ENCODE peak calls at places on chromosomes 5 and 9, in ten cellular contexts. X, E, M, Y, B, J, A, S, L and C are unnamed samples.

GRCh38 chr9:90611121-90611520 is 31.5 kb downstream of the DIRAS2 start:
- DNase-seq in X (no peak), E (no peak), M (no peak), Y (no peak), B (no peak), J (no peak), A (no peak), S (no peak), L (no peak), C (no peak)

GRCh38 chr9:19804431-19804830 is 15.6 kb upstream of the SLC24A2 start:
- DNase-seq in X (no peak), E (no peak), M (no peak), Y (no peak), B (no peak), J (no peak), A (no peak), S (no peak), L (no peak), C (no peak)

GRCh38 chr5:48192-48591 is 43.8 kb upstream of the PLEKHG4B start:
- DNase-seq in X (no peak), E (no peak), M (no peak), Y (no peak), B (no peak), J (no peak), A (no peak), S (no peak), L (no peak), C (no peak)

GRCh38 chr5:67235399-67236110 is 39.0 kb upstream of the CD180 start:
- DNase-seq in X (no peak), E (no peak), M (no peak), Y (no peak), B (no peak), J (no peak), A (no peak), S (no peak), L (no peak), C (no peak)

GRCh38 chr9:91036826-91037510 is 235.3 kb downstream of the SYK start:
- DNase-seq in X (peak; percentile 94), E (peak; percentile 77), M (peak; percentile 91), Y (peak; percentile 87), B (peak; percentile 91), J (peak; percentile 92), A (peak; percentile 88), S (peak; percentile 63), L (peak; percentile 91), C (peak; percentile 67)

GRCh38 chr5:112907166-112907611 is 14.8 kb downstream of the REEP5 start:
- DNase-seq in X (no peak), E (no peak), M (no peak), Y (no peak), B (no peak), J (no peak), A (no peak), S (no peak), L (no peak), C (no peak)

GRCh38 chr5:148966348-148966747 is 96.5 kb downstream of the SH3TC2 start:
- DNase-seq in X (peak; percentile 88), E (no peak), M (no peak), Y (peak; percentile 59), B (no peak), J (no peak), A (no peak), S (no peak), L (no peak), C (no peak)

GRCh38 chr5:141245250-141245717 is at the start of gene PCDHB15:
- DNase-seq in X (no peak), E (no peak), M (no peak), Y (no peak), B (peak; percentile 57), J (no peak), A (no peak), S (no peak), L (no peak), C (no peak)

DNA sequence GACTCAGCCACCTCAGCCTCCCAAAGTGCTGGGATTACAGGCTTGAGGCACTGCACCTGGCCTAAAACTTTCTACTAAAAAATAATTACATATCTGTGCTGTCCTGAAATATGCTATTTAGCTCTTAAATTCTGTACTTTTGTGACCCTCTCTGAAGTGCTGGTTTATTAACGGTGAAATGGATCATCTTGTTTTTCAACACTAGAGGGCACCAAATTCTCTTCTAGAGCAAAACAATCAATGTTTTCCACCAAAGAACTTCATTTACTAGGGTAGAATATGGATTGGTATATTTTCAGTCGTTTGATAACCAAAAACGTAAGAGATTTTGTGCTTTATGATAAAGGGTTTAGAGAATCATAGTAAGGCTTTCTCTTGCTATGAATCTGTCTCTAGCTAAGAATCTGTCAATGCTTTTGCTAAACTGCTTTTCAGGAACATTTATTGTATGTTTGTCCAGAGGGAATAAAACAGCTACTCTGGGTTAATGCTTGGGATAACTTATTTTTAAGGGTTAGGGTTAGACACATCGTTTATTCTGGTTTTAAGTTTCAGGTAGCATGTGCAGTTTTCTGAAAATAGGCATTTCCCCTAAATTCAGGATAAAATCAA is 63.6 kb downstream of the RNF180 start:
- DNase-seq in X (no peak), E (peak; percentile 33), M (peak; percentile 60), Y (no peak), B (peak; percentile 35), J (peak; percentile 39), A (no peak), S (peak; percentile 13), L (peak; percentile 46), C (peak; percentile 5)
- TF ChIP-seq CTCF in X (no peak), E (peak; percentile 70), M (peak; percentile 73), Y (peak; percentile 11), B (peak; percentile 44), J (peak; percentile 62), A (peak; percentile 63), S (peak; percentile 41), L (peak; percentile 67), C (peak; percentile 46)

GRCh38 chr9:106880863-106881262 is 17.9 kb downstream of the ZNF462 start:
- DNase-seq in X (no peak), E (no peak), M (no peak), Y (no peak), B (no peak), J (peak; percentile 82), A (no peak), S (no peak), L (peak; percentile 95), C (no peak)
- H3K4me3 ChIP-seq in X (no peak overlapping the region), E (no peak overlapping the region), M (no peak overlapping the region), Y (no peak overlapping the region), B (no peak overlapping the region), J (no peak overlapping the region), A (no peak overlapping the region), S (no peak overlapping the region), L (no peak overlapping the region), C (no peak overlapping the region)

GRCh38 chr5:59348189-59348588 is 545.3 kb downstream of the PDE4D start:
- DNase-seq in X (no peak), E (no peak), M (no peak), Y (no peak), B (no peak), J (no peak), A (no peak), S (no peak), L (no peak), C (no peak)

GRCh38 chr5:59354274-59354673 is 539.3 kb downstream of the PDE4D start:
- DNase-seq in X (no peak), E (no peak), M (no peak), Y (no peak), B (no peak), J (peak; percentile 25), A (no peak), S (no peak), L (no peak), C (no peak)

GRCh38 chr5:59354811-59355210 is 538.7 kb downstream of the PDE4D start:
- DNase-seq in X (no peak), E (no peak), M (no peak), Y (no peak), B (no peak), J (no peak), A (no peak), S (no peak), L (no peak), C (no peak)

GRCh38 chr5:59346987-59347386 is 546.5 kb downstream of the PDE4D start:
- DNase-seq in X (no peak), E (no peak), M (no peak), Y (no peak), B (no peak), J (no peak), A (no peak), S (no peak), L (no peak), C (no peak)

DNA sequence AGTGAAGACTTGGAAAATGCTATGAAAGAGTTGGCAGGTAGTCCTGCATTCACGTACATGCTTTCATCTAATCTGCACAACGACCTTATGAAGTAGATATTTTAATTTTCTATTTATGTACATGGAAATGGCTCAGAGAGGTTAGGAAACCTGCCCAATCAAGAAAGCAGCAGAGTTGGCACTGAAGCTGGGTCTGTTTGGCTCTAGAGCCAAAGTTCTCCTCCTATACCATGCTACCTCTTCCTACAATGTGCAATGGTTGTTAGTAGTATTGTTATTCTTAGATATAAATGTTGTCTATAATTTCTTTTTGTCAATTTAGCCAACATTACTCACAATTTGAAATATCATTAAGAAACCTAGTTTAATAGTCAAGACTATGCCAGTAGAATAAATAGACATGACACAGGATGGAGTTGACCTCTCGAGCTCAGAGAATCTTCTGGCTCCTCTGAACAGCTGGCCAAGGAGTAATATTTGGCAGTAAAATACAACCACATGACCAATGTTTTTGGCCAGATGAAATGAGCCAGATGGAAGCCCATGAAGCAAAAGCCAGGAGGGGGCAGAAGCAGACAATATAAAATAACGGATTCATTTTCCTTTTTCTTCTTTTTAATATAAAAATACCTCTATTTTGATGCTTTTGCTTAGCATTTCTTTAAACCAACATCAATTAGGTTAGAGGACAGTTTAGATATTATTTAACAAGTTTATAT is 542.3 kb downstream of the PDE4D start:
- DNase-seq in X (no peak), E (no peak), M (no peak), Y (no peak), B (no peak), J (peak; percentile 29), A (no peak), S (peak; percentile 12), L (peak; percentile 61), C (no peak)
- TF ChIP-seq CTCF in X (no peak), E (no peak), M (no peak), Y (no peak), B (no peak), J (no peak), A (no peak), S (peak; percentile 22), L (peak; percentile 7), C (no peak)

GRCh38 chr5:160461378-160461777 is 39.7 kb downstream of the PTTG1 start:
- DNase-seq in X (no peak), E (no peak), M (no peak), Y (no peak), B (no peak), J (no peak), A (no peak), S (no peak), L (no peak), C (no peak)

GRCh38 chr5:160464466-160464797 is 42.8 kb downstream of the PTTG1 start:
- DNase-seq in X (no peak), E (no peak), M (no peak), Y (no peak), B (no peak), J (no peak), A (no peak), S (no peak), L (no peak), C (no peak)

GRCh38 chr5:160462167-160462566 is 40.5 kb downstream of the PTTG1 start:
- DNase-seq in X (no peak), E (no peak), M (no peak), Y (no peak), B (no peak), J (no peak), A (no peak), S (no peak), L (no peak), C (no peak)

GRCh38 chr5:160463775-160464465 is 42.3 kb downstream of the PTTG1 start:
- DNase-seq in X (no peak), E (no peak), M (no peak), Y (no peak), B (peak; percentile 51), J (peak; percentile 93), A (no peak), S (peak; percentile 29), L (peak; percentile 88), C (no peak)

GRCh38 chr5:160463227-160463626 is 41.6 kb downstream of the PTTG1 start:
- DNase-seq in X (no peak), E (no peak), M (no peak), Y (no peak), B (no peak), J (no peak), A (no peak), S (no peak), L (no peak), C (no peak)
- H3K4me3 ChIP-seq in X (no peak overlapping the region), E (no peak overlapping the region), M (no peak overlapping the region), Y (no peak overlapping the region), B (no peak overlapping the region), J (no peak overlapping the region), A (no peak overlapping the region), S (no peak overlapping the region), L (no peak overlapping the region), C (no peak overlapping the region)